ENCODE peak calls at places on chromosomes 11 and 22, in eight cellular contexts. C, Q, X, Y, L, G, D and U are unnamed samples.

GRCh38 chr11:76380977-76381719 is at the start of the genes GVQW3 and THAP12:
- DNase-seq in D (peak; percentile 96), Q (peak; percentile 95), L (peak; percentile 98), X (peak; percentile 99), C (peak; percentile 98), Y (peak; percentile 97), G (peak; percentile 93), U (peak; percentile 96)

GRCh38 chr11:1696608-1697570 is at the start of gene KRTAP5-6:
- DNase-seq in D (no peak), Y (no peak), Q (no peak), G (no peak), C (no peak), L (no peak), X (no peak), U (no peak)

GRCh38 chr11:43034341-43034740 is 277.5 kb upstream of the API5 start:
- DNase-seq in D (no peak), L (no peak), C (no peak), G (no peak), Y (no peak), X (no peak), Q (no peak), U (no peak)

GRCh38 chr11:65547446-65548125 is 10.6 kb downstream of the LTBP3 start:
- DNase-seq in D (peak; percentile 39), L (no peak), X (no peak), C (no peak), G (no peak), Q (no peak), Y (no peak), U (no peak)

GRCh38 chr11:13091373-13091772 is 82.3 kb downstream of the RASSF10 start:
- DNase-seq in D (no peak), Y (no peak), X (peak; percentile 95), G (no peak), L (no peak), Q (no peak), C (no peak), U (no peak)

GRCh38 chr22:43136255-43136654 is 6.9 kb downstream of the MCAT start:
- DNase-seq in L (peak; percentile 71), X (peak; percentile 48), D (peak; percentile 53), G (no peak), C (peak; percentile 29), Y (peak; percentile 30), Q (peak; percentile 34), U (peak; percentile 67)

GRCh38 chr11:95100191-95100648 is 10.6 kb downstream of the ENDOD1 start:
- DNase-seq in X (no peak), L (no peak), Y (no peak), D (no peak), C (no peak), Q (no peak), G (no peak), U (no peak)

GRCh38 chr22:19060356-19061009 is 61.7 kb downstream of the DGCR2 start:
- DNase-seq in Y (peak; percentile 86), X (peak; percentile 84), Q (peak; percentile 62), L (no peak), C (peak; percentile 48), D (no peak), G (no peak), U (no peak)

GRCh38 chr22:42328130-42328821 is 57.8 kb upstream of the TCF20 start:
- DNase-seq in D (no peak), C (no peak), Q (no peak), X (no peak), G (no peak), Y (no peak), L (no peak), U (no peak)

GRCh38 chr11:39651857-39652461 is 1807.5 kb downstream of the LRRC4C start:
- DNase-seq in G (no peak), C (no peak), L (no peak), Q (no peak), D (no peak), X (no peak), Y (no peak), U (no peak)

GRCh38 chr22:38097557-38098409 is 12.7 kb downstream of the BAIAP2L2 start:
- DNase-seq in Y (peak; percentile 12), Q (peak; percentile 19), G (peak; percentile 15), L (peak; percentile 87), D (no peak), X (no peak), C (peak; percentile 29), U (peak; percentile 76)

GRCh38 chr22:22588485-22589164 is 29.6 kb upstream of the PRAME start:
- DNase-seq in L (no peak), Q (no peak), D (no peak), Y (no peak), X (no peak), G (no peak), C (no peak), U (no peak)

GRCh38 chr22:22590136-22590891 is 31.2 kb upstream of the PRAME start:
- DNase-seq in L (no peak), C (no peak), Y (no peak), X (no peak), Q (no peak), G (no peak), D (no peak), U (no peak)

GRCh38 chr22:22593964-22594656 is 35.0 kb upstream of the PRAME start:
- DNase-seq in C (peak; percentile 70), Y (peak; percentile 53), Q (peak; percentile 62), X (peak; percentile 41), G (peak; percentile 48), D (peak; percentile 46), L (peak; percentile 78), U (peak; percentile 72)

GRCh38 chr22:22593250-22593649 is 34.2 kb upstream of the PRAME start:
- DNase-seq in Q (no peak), X (no peak), L (no peak), C (no peak), Y (no peak), G (no peak), D (no peak), U (no peak)

DNA sequence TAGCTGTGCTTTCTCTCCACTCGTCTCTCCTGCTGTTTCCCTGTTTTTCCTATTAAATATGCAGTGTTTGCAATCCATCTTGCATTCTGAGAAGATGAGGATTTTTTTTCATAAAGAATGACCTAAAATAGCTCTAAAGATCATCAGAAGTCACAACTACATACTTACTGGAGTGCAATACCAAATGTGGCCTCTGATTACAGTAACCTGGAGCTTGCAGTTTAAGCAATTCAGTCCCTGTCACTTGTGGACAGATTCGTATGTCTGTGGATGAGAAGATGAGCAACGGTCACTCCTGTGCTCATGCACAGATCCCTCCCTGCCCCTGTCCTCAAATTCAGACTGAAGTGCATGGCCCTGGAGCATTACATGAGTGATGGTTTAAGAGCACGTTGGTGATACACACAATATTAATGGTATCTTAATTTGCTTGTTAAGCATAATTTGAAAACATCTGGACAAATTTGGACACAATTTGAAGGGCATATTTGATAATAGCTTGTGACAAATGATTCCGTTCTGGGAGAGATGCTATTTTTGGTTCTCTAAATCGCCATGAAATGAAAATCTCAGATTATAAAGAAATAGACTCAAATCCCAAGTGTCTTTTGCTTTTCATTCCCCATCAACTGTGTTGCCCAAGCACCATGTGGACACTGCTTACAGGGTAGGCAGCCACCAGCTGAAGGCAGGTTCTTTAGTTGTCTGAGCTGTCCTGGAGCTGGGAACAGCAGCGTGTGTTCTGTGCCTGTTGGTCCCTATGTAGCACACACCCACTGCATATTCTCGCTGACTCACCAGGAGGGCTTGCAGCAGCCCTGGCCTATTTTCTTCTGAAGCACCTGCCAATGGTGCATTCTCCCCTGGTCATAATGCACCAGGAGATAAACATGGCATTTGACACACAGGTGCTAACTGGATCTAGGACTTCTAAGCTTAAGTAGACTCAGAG is 32.6 kb upstream of the PRAME start:
- DNase-seq in L (no peak), X (no peak), Y (peak; percentile 13), G (no peak), D (no peak), C (no peak), Q (peak; percentile 4), U (no peak)
- TF ChIP-seq CTCF in L (peak; percentile 48), X (no peak), Y (no peak), G (peak; percentile 21), D (no peak), C (peak; percentile 19), Q (no peak), U (no peak)

GRCh38 chr22:23862103-23862502 is 4.4 kb downstream of the SLC2A11 start:
- DNase-seq in Q (peak; percentile 54), G (peak; percentile 32), D (peak; percentile 27), C (peak; percentile 51), Y (peak; percentile 52), L (peak; percentile 58), X (peak; percentile 65), U (peak; percentile 36)
- TF ChIP-seq CTCF in Q (peak; percentile 72), G (peak; percentile 80), D (no peak), C (peak; percentile 69), Y (peak; percentile 67), L (peak; percentile 40), X (peak; percentile 73), U (peak; percentile 40)

DNA sequence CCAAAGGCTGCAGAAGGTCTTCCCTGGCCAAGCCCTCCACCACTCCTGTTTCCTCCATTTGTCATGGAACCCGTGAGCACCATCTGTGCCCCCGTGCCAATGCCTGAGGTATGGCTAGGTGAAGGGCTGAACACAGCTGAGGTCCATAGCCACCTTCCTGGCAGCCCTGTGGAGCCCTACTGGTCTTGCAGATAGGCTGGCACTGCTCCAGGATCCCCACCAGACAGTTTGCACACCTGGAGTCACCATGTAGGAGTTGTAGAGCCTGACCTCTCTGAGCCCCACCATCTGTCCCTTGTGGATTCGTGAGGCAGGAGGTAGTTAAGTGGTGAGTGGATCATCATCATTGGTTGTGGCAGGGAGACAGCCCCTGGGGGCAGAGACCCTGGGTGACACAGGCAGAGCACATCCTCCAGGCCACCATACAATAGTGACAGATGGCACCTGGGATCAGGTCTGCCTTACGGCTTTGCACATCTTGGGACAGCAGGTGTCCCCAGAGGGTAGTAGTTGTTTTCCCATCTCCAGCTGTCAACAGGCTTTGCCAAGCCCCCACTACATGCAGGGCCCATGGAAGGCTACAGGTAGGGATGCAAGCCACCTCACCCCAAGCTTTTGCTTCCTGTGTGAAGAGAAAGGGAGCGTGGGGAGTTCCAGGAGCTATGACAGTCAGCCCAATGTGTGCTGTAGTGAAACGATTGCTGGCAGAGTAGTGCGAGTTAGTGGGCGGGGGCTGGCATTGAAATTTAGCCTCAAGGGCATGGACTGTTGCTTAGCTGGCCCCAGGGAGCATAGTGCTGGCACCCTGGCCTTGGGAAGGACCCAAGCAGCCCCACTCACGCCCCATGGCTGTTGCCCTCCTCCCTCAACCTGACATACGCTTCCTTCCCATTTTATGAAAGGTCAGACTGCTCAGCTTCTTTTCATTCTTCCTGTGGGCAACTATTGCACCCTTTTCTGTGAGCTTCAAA is 52.4 kb upstream of the SUSD2 start:
- DNase-seq in X (no peak), C (no peak), G (no peak), D (no peak), L (no peak), Y (no peak), Q (no peak), U (no peak)
- TF ChIP-seq CTCF in X (no peak), C (no peak), G (no peak), D (no peak), L (no peak), Y (no peak), Q (no peak), U (no peak)

DNA sequence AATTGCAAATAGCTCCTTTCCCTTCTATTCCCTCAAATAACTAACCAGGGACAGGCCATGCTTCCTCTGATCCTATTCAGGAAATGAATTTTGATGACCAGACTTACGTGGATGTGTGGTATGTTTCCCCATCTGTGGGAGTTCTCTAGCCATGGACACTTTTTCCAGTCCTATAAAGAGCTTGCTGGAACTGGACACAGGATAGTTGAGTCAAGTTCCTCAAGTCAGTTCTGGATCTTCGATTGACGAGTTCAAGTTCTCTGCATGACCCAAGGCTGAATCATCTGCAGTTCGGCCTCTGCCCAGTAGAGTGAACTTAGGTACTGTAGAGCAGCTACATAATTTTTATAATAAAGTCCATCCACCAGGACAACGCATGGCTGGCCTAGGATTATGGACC is 52.7 kb upstream of the CCND1 start:
- DNase-seq in Q (peak; percentile 96), D (no peak), X (peak; percentile 75), G (peak; percentile 54), C (peak; percentile 57), L (no peak), Y (peak; percentile 87), U (no peak)
- TF ChIP-seq CTCF in Q (peak; percentile 63), D (no peak), X (peak; percentile 34), G (peak; percentile 60), C (peak; percentile 55), L (no peak), Y (peak; percentile 38), U (no peak)